ENCODE peak calls at places on chromosomes 1 and 21, in ten cellular contexts. One of them, this sample, is unnamed.

GRCh38 chr1:156496211-156496761 is 4.3 kb downstream of the MEF2D start:
- DNase-seq in sigmoid colon: no peak
- DNase-seq in upper lobe of left lung: no peak
- DNase-seq in endothelial cell of umbilical vein: no peak
- DNase-seq in stomach: no peak
- DNase-seq in GM23338: no peak
- DNase-seq in suprapubic skin: no peak
- DNase-seq in Panc1: no peak
- DNase-seq in HL-60: no peak
- DNase-seq in prostate gland: no peak
- DNase-seq in this sample: no peak

GRCh38 chr1:193019442-193020026 is 39.6 kb downstream of the UCHL5 start:
- DNase-seq in suprapubic skin: no peak
- DNase-seq in stomach: no peak
- DNase-seq in Panc1: peak
- DNase-seq in prostate gland: peak
- DNase-seq in HL-60: peak
- DNase-seq in upper lobe of left lung: no peak
- DNase-seq in GM23338: peak
- DNase-seq in sigmoid colon: no peak
- DNase-seq in endothelial cell of umbilical vein: peak
- DNase-seq in this sample: no peak

GRCh38 chr21:31489014-31489413 is 145.0 kb upstream of the TIAM1 start:
- DNase-seq in stomach: no peak
- DNase-seq in HL-60: no peak
- DNase-seq in Panc1: no peak
- DNase-seq in upper lobe of left lung: no peak
- DNase-seq in sigmoid colon: no peak
- DNase-seq in prostate gland: no peak
- DNase-seq in suprapubic skin: no peak
- DNase-seq in endothelial cell of umbilical vein: no peak
- DNase-seq in GM23338: no peak
- DNase-seq in this sample: no peak

GRCh38 chr1:190067592-190067991 is 410.1 kb downstream of the BRINP3 start:
- DNase-seq in endothelial cell of umbilical vein: no peak
- DNase-seq in suprapubic skin: no peak
- DNase-seq in stomach: no peak
- DNase-seq in Panc1: no peak
- DNase-seq in upper lobe of left lung: no peak
- DNase-seq in sigmoid colon: no peak
- DNase-seq in GM23338: no peak
- DNase-seq in prostate gland: no peak
- DNase-seq in HL-60: no peak
- DNase-seq in this sample: no peak

GRCh38 chr1:2831596-2832212 is 30.2 kb upstream of the TTC34 start:
- DNase-seq in upper lobe of left lung: no peak
- DNase-seq in sigmoid colon: no peak
- DNase-seq in endothelial cell of umbilical vein: no peak
- DNase-seq in GM23338: no peak
- DNase-seq in HL-60: no peak
- DNase-seq in stomach: no peak
- DNase-seq in suprapubic skin: no peak
- DNase-seq in prostate gland: no peak
- DNase-seq in Panc1: no peak
- DNase-seq in this sample: no peak

GRCh38 chr1:6419803-6420593 is at the start of gene HES2:
- DNase-seq in suprapubic skin: no peak
- DNase-seq in sigmoid colon: no peak
- DNase-seq in Panc1: no peak
- DNase-seq in prostate gland: no peak
- DNase-seq in upper lobe of left lung: peak
- DNase-seq in stomach: peak
- DNase-seq in HL-60: no peak
- DNase-seq in GM23338: peak
- DNase-seq in endothelial cell of umbilical vein: peak
- DNase-seq in this sample: no peak

GRCh38 chr1:221837886-221838285 is 96.0 kb upstream of the DUSP10 start:
- DNase-seq in sigmoid colon: no peak
- DNase-seq in upper lobe of left lung: no peak
- DNase-seq in GM23338: no peak
- DNase-seq in prostate gland: no peak
- DNase-seq in suprapubic skin: no peak
- DNase-seq in stomach: no peak
- DNase-seq in Panc1: no peak
- DNase-seq in HL-60: no peak
- DNase-seq in endothelial cell of umbilical vein: no peak
- DNase-seq in this sample: no peak

GRCh38 chr1:224592636-224593579 is 23.2 kb upstream of the CNIH3 start:
- DNase-seq in stomach: no peak
- DNase-seq in endothelial cell of umbilical vein: no peak
- DNase-seq in prostate gland: no peak
- DNase-seq in GM23338: no peak
- DNase-seq in HL-60: peak
- DNase-seq in upper lobe of left lung: no peak
- DNase-seq in suprapubic skin: no peak
- DNase-seq in sigmoid colon: no peak
- DNase-seq in Panc1: no peak
- DNase-seq in this sample: peak

GRCh38 chr1:245154429-245155185 is at the start of gene KIF26B:
- DNase-seq in endothelial cell of umbilical vein: peak
- DNase-seq in Panc1: no peak
- DNase-seq in HL-60: peak
- DNase-seq in prostate gland: no peak
- DNase-seq in suprapubic skin: no peak
- DNase-seq in upper lobe of left lung: peak
- DNase-seq in sigmoid colon: no peak
- DNase-seq in stomach: no peak
- DNase-seq in GM23338: peak
- DNase-seq in this sample: no peak

GRCh38 chr1:225539575-225539974 is 111.7 kb upstream of the LBR start:
- DNase-seq in HL-60: no peak
- DNase-seq in prostate gland: no peak
- DNase-seq in GM23338: no peak
- DNase-seq in upper lobe of left lung: no peak
- DNase-seq in endothelial cell of umbilical vein: no peak
- DNase-seq in Panc1: no peak
- DNase-seq in suprapubic skin: no peak
- DNase-seq in sigmoid colon: no peak
- DNase-seq in stomach: no peak
- DNase-seq in this sample: no peak

GRCh38 chr1:244821134-244821533 is 14.3 kb upstream of the COX20 start:
- DNase-seq in prostate gland: no peak
- DNase-seq in Panc1: no peak
- DNase-seq in endothelial cell of umbilical vein: no peak
- DNase-seq in suprapubic skin: no peak
- DNase-seq in sigmoid colon: no peak
- DNase-seq in HL-60: no peak
- DNase-seq in stomach: no peak
- DNase-seq in GM23338: no peak
- DNase-seq in upper lobe of left lung: no peak
- DNase-seq in this sample: no peak

GRCh38 chr1:94395231-94395630 is 23.0 kb upstream of the ABCD3 start:
- DNase-seq in Panc1: no peak
- DNase-seq in upper lobe of left lung: no peak
- DNase-seq in stomach: no peak
- DNase-seq in prostate gland: no peak
- DNase-seq in HL-60: no peak
- DNase-seq in endothelial cell of umbilical vein: no peak
- DNase-seq in GM23338: peak
- DNase-seq in suprapubic skin: no peak
- DNase-seq in sigmoid colon: no peak
- DNase-seq in this sample: no peak

GRCh38 chr1:52970149-52970548 is 43.1 kb downstream of the SCP2 start:
- DNase-seq in Panc1: no peak
- DNase-seq in suprapubic skin: no peak
- DNase-seq in prostate gland: no peak
- DNase-seq in endothelial cell of umbilical vein: peak
- DNase-seq in upper lobe of left lung: no peak
- DNase-seq in stomach: no peak
- DNase-seq in sigmoid colon: no peak
- DNase-seq in GM23338: peak
- DNase-seq in HL-60: no peak
- DNase-seq in this sample: no peak

GRCh38 chr1:152047954-152048640 is 11.3 kb upstream of the S100A11 start:
- DNase-seq in Panc1: peak
- DNase-seq in stomach: peak
- DNase-seq in endothelial cell of umbilical vein: peak
- DNase-seq in upper lobe of left lung: peak
- DNase-seq in HL-60: peak
- DNase-seq in GM23338: peak
- DNase-seq in prostate gland: peak
- DNase-seq in sigmoid colon: peak
- DNase-seq in suprapubic skin: peak
- DNase-seq in this sample: peak
- TF ChIP-seq CTCF in Panc1: peak
- TF ChIP-seq CTCF in stomach: no peak
- TF ChIP-seq CTCF in endothelial cell of umbilical vein: peak
- TF ChIP-seq CTCF in upper lobe of left lung: peak
- TF ChIP-seq CTCF in HL-60: peak
- TF ChIP-seq CTCF in GM23338: peak
- TF ChIP-seq CTCF in prostate gland: no peak
- TF ChIP-seq CTCF in sigmoid colon: no peak
- TF ChIP-seq CTCF in suprapubic skin: peak
- TF ChIP-seq CTCF in this sample: peak

DNA sequence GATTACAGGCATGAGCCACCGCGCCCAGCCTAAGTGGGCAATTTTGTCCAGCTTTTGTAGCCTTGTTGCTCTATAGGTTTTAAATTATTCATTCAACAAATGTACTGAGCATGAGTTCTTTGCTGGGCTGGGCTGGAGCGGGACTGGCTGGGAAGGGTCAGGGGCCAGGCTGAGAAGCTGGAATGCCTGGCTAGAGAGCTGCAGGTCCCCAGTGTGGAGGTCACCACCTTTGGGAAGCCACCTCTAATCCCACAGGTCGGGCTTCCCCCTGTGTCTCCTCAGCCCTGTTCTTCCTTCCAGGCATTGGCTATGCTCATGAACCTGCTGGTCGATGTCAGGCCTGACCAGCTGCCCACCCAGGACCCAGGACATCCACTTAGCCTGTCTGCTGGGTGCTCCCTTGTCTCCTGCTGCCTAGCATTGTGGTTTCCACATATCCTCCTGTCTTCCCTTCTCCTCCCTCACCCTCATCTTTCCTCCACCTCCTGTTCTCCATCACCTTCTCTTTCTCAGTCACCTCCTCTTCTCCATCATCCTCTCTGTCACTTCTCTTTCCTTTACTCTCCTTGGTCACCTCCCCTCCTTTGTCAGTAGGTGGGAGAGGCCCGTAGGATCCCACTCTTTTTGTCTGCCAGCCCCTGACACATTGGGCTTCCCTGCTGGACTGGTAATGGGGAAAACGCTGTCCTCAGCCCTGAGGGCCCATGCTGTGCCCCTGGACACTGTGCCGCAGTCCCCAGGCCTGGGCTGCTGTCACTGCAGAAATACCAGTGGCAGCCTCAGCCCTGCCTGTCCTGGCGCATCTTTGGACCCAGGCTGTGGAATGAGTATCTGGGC is 23.8 kb downstream of the SERINC2 start:
- DNase-seq in prostate gland: no peak
- DNase-seq in upper lobe of left lung: no peak
- DNase-seq in sigmoid colon: peak
- DNase-seq in suprapubic skin: peak
- DNase-seq in GM23338: no peak
- DNase-seq in Panc1: no peak
- DNase-seq in stomach: no peak
- DNase-seq in endothelial cell of umbilical vein: no peak
- DNase-seq in HL-60: no peak
- DNase-seq in this sample: peak
- TF ChIP-seq POLR2AphosphoS5 in prostate gland: no peak
- TF ChIP-seq POLR2AphosphoS5 in upper lobe of left lung: no peak
- TF ChIP-seq POLR2AphosphoS5 in sigmoid colon: no peak
- TF ChIP-seq POLR2AphosphoS5 in suprapubic skin: no peak
- TF ChIP-seq POLR2AphosphoS5 in GM23338: no peak
- TF ChIP-seq POLR2AphosphoS5 in Panc1: no peak
- TF ChIP-seq POLR2AphosphoS5 in stomach: no peak
- TF ChIP-seq POLR2AphosphoS5 in endothelial cell of umbilical vein: no peak
- TF ChIP-seq POLR2AphosphoS5 in HL-60: no peak
- TF ChIP-seq POLR2AphosphoS5 in this sample: no peak

DNA sequence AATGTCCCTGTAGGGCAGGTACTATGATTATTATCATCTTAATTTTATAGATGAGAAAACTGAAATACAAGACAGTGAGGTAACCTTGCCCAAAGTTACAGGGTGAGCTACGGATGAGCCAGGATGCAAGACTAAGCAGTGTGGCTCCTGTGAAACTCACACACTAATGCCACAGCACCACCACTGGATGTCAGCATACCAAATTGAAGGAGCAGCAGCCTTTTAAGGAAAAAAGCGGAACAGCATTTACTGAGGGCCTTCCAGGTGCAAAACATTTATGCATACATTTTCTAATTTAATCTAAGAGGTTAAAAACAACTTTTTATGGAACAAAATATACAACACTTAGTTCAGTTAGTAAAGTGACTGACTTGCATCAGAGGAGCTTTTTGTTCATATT is 41.7 kb downstream of the SEC16B start:
- DNase-seq in Panc1: no peak
- DNase-seq in HL-60: peak
- DNase-seq in stomach: no peak
- DNase-seq in prostate gland: no peak
- DNase-seq in suprapubic skin: no peak
- DNase-seq in sigmoid colon: no peak
- DNase-seq in GM23338: peak
- DNase-seq in upper lobe of left lung: no peak
- DNase-seq in endothelial cell of umbilical vein: peak
- DNase-seq in this sample: no peak
- TF ChIP-seq CTCF in Panc1: peak
- TF ChIP-seq CTCF in HL-60: no peak
- TF ChIP-seq CTCF in stomach: no peak
- TF ChIP-seq CTCF in prostate gland: no peak
- TF ChIP-seq CTCF in suprapubic skin: no peak
- TF ChIP-seq CTCF in sigmoid colon: no peak
- TF ChIP-seq CTCF in GM23338: peak
- TF ChIP-seq CTCF in upper lobe of left lung: no peak
- TF ChIP-seq CTCF in endothelial cell of umbilical vein: no peak
- TF ChIP-seq CTCF in this sample: no peak

DNA sequence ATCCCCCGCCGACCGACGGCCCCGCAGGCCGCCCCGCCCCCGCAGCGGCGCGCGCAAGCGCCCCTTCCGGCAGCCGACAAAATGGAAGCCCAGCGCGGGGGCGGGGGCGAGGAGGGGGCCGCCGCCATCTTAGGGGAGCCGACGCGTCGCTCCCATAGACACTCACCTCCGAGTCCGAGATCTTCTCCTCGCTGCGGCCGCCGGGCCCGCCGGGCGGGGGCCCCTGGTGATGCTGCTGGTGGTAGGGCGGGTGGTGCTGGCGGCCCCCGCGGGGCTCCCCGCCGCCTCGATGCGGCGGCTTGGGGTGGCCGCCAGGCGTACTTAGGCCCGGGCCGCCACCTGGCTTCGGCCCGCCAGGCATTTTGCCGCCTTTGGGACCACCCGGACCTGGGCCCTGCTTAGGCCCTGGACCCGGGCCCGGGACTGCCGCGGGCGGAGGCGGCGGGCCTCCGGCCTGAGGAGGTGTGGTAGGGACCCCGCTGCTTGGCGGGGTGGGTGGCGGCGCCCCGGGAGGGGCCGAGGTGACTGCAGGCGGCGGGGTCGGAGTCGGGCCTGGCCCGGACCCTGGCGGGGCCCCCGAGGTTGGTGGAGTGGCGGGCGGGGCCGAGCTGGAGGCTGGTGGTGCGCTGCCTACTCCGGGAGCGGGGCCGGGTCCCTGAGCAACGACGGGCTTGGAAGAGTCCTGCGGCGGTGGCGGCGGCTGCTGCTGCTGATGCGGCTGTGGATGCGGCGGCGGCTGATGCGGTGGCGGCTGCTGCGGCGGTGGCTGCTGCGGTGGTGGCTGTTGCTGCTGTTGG is 691 bp downstream of the SFPQ start:
- DNase-seq in prostate gland: peak
- DNase-seq in endothelial cell of umbilical vein: peak
- DNase-seq in stomach: peak
- DNase-seq in GM23338: peak
- DNase-seq in HL-60: peak
- DNase-seq in upper lobe of left lung: peak
- DNase-seq in suprapubic skin: peak
- DNase-seq in sigmoid colon: peak
- DNase-seq in Panc1: no peak
- DNase-seq in this sample: peak
- TF ChIP-seq POLR2AphosphoS5 in prostate gland: peak
- TF ChIP-seq POLR2AphosphoS5 in endothelial cell of umbilical vein: peak
- TF ChIP-seq POLR2AphosphoS5 in stomach: peak
- TF ChIP-seq POLR2AphosphoS5 in GM23338: peak
- TF ChIP-seq POLR2AphosphoS5 in HL-60: peak
- TF ChIP-seq POLR2AphosphoS5 in upper lobe of left lung: peak
- TF ChIP-seq POLR2AphosphoS5 in suprapubic skin: no peak
- TF ChIP-seq POLR2AphosphoS5 in sigmoid colon: peak
- TF ChIP-seq POLR2AphosphoS5 in Panc1: peak
- TF ChIP-seq POLR2AphosphoS5 in this sample: peak